ENCODE peak calls at places on chromosome 4, in four cellular contexts. H, P, A and F are unnamed samples.

GRCh38 chr4:84967292-84967651 is 782 bp upstream of the WDFY3 start:
- DNase-seq in P (no peak), H (no peak), A (no peak), F (no peak)

GRCh38 chr4:69524708-69525107 is 29.0 kb upstream of the UGT2B4 start:
- DNase-seq in P (no peak), H (no peak), A (no peak), F (no peak)

GRCh38 chr4:94590493-94590892 is 138.8 kb downstream of the PDLIM5 start:
- DNase-seq in A (no peak), H (no peak), P (no peak), F (no peak)

GRCh38 chr4:3338976-3339531 is 46.2 kb downstream of the RGS12 start:
- DNase-seq in H (no peak), P (no peak), A (no peak), F (no peak)

GRCh38 chr4:21656832-21657231 is 291.7 kb downstream of the KCNIP4 start:
- DNase-seq in H (no peak), A (no peak), P (peak), F (no peak)

GRCh38 chr4:148004228-148004813 is 272.4 kb downstream of the ARHGAP10 start:
- DNase-seq in A (no peak), P (no peak), H (no peak), F (no peak)

GRCh38 chr4:38400946-38401345 is 263.1 kb upstream of the KLF3 start:
- DNase-seq in H (no peak), P (no peak), A (no peak), F (no peak)

GRCh38 chr4:137909910-137910309 is 332.2 kb downstream of the SLC7A11 start:
- DNase-seq in P (no peak), A (no peak), H (peak), F (no peak)

GRCh38 chr4:185541251-185541671 is 6.0 kb upstream of the PDLIM3 start:
- DNase-seq in A (no peak), P (no peak), H (no peak), F (no peak)

GRCh38 chr4:26490111-26490979 is at the start of gene CCKAR:
- DNase-seq in H (no peak), A (no peak), P (no peak), F (no peak)

GRCh38 chr4:141654098-141654497 is 17.7 kb downstream of the IL15 start:
- DNase-seq in P (no peak), A (no peak), H (peak), F (no peak)

GRCh38 chr4:186074189-186074588 is 5.2 kb downstream of the TLR3 start:
- DNase-seq in A (no peak), H (no peak), P (no peak), F (no peak)

GRCh38 chr4:26330186-26330787 is 9.5 kb downstream of the RBPJ start:
- DNase-seq in P (peak), A (peak), H (no peak), F (no peak)

GRCh38 chr4:8307126-8307525 is 37.6 kb downstream of the HTRA3 start:
- DNase-seq in H (peak), A (no peak), P (no peak), F (no peak)

GRCh38 chr4:110625593-110626292 is 2.9 kb upstream of the PITX2 start:
- DNase-seq in P (no peak), A (no peak), H (no peak), F (no peak)

GRCh38 chr4:40976343-40976742 is 226.6 kb downstream of the NSUN7 start:
- DNase-seq in H (peak), P (peak), A (peak), F (no peak)

GRCh38 chr4:180486342-180486741 is 1756.9 kb upstream of the TENM3 start:
- DNase-seq in A (no peak), P (no peak), H (no peak), F (peak)

GRCh38 chr4:106287353-106287969 is 28.5 kb downstream of the TBCK start:
- DNase-seq in P (peak), A (no peak), H (no peak), F (no peak)

GRCh38 chr4:153179100-153179499 is 25.1 kb upstream of the TRIM2 start:
- DNase-seq in H (no peak), P (no peak), A (no peak), F (no peak)

GRCh38 chr4:182807841-182808548 is 109.2 kb downstream of the DCTD start:
- DNase-seq in H (peak), P (no peak), A (no peak), F (no peak)

GRCh38 chr4:182807346-182807745 is 109.8 kb downstream of the DCTD start:
- DNase-seq in H (no peak), P (no peak), A (no peak), F (no peak)

GRCh38 chr4:182806259-182807252 is 110.6 kb downstream of the DCTD start:
- DNase-seq in P (peak), H (peak), A (peak), F (no peak)

GRCh38 chr4:182804131-182804530 is 113.1 kb downstream of the DCTD start:
- DNase-seq in H (no peak), A (no peak), P (no peak), F (no peak)

GRCh38 chr4:182805606-182806149 is 111.5 kb downstream of the DCTD start:
- DNase-seq in P (no peak), H (no peak), A (no peak), F (no peak)
- TF ChIP-seq CREM in P (no peak), H (no peak), A (no peak), F (no peak)

GRCh38 chr4:142721187-142721586 is 124.9 kb downstream of the INPP4B start:
- DNase-seq in H (no peak), P (no peak), A (no peak), F (no peak)

GRCh38 chr4:142718981-142719380 is 127.1 kb downstream of the INPP4B start:
- DNase-seq in H (no peak), P (no peak), A (no peak), F (no peak)

GRCh38 chr4:142715727-142716126 is 130.4 kb downstream of the INPP4B start:
- DNase-seq in A (no peak), P (no peak), H (no peak), F (no peak)

DNA sequence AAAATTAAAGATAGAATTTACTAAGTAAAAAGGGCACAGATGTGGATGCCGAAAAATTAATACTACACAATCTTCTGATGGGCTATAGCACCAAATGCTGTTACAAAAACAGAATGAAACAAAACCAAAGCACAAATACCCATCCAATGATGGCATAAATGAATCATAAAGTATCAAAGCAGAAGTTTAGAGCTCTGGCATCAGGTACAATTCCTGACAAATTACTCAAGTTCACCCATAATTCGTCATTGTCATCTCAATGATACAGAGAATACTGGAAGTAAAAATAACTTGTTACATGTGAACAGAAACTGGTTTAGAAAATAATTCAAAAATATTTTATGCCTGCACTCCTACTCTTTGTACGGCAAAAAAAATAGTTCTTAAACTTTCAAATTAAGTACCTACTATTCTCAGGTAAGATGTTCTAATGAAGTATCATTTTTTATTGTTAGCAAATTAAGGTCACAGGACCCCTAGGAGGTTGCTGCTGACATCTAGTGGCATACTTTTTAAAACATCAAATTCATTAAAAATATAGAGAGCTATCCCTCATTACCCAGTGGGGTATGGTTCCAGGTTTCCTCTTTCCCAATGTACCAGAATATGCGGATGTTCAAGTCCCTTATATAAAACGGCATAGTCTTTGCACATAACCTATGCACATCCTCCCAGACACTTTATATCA is 126.1 kb downstream of the INPP4B start:
- DNase-seq in A (no peak), H (no peak), P (no peak), F (no peak)
- TF ChIP-seq CREM in A (no peak), H (no peak), P (no peak), F (no peak)

DNA sequence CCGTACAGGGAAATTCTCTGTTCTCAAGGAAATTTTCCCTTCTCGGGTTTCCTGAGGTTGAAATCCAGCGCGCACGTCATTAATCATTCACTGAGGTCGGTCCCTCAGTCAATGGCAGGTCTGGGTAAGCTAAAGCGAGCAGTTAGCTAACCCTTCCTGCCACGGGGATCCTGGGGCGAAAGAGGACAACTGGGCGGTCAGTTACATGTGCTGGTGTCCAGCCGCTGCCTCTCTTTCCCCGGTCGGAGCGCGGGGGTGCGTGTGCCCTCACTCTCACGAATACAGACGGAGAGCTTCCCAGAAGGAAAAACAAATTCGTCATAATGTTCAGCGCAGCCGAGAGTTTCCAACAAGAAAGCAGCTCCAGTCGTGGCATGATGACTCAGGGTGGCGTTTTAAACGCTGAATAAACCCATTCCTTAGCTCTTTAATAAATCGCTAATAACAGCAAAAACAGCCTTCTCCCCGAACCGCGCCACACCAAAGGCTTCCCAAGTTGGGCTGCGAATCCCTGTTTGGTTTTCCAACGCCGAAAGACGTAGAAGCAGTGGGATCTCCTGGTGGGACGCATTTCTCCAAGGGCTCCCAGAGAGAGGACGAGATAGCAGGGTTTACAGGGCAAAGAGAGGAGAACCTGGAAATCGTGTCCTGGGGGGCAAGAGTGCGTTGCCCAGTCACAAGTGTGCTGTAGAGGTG is 745 bp upstream of the FGF5 start:
- DNase-seq in H (no peak), P (no peak), A (peak), F (no peak)
- TF ChIP-seq CREM in H (no peak), P (no peak), A (no peak), F (no peak)

GRCh38 chr4:102429553-102429952 is 71.6 kb upstream of the NFKB1 start:
- DNase-seq in A (no peak), H (no peak), P (no peak), F (no peak)

GRCh38 chr4:102431608-102431961 is 69.6 kb upstream of the NFKB1 start:
- DNase-seq in H (no peak), P (no peak), A (no peak), F (no peak)

GRCh38 chr4:102427599-102427998 is 73.6 kb upstream of the NFKB1 start:
- DNase-seq in A (no peak), H (no peak), P (no peak), F (no peak)

GRCh38 chr4:102430511-102430910 is 70.6 kb upstream of the NFKB1 start:
- DNase-seq in A (no peak), P (no peak), H (no peak), F (no peak)
- TF ChIP-seq CREM in A (no peak), P (no peak), H (no peak), F (no peak)

GRCh38 chr4:98838977-98839618 is 89.8 kb downstream of the EIF4E start:
- DNase-seq in P (no peak), H (no peak), A (peak), F (no peak)
- TF ChIP-seq CREM in P (no peak), H (no peak), A (no peak), F (no peak)

DNA sequence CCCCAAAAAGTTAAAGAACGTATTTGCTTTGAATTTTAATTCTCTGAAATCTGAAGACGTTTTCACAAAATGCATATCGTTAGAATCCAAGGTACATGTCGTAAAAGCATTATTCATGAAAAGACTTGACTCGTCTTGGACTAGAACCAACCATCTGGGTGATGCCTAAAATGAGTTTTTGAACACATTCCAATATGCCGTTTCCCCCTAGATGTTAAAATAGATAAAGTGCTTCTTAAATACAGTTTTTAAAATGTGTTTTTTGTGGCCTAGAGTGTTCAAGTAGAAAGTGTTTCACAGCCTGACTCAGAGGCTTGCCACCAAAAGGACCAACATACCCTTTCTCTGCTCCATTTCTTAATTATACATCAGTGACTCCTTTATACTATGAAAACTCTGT is 48.6 kb downstream of the PRKG2 start:
- DNase-seq in A (no peak), H (no peak), P (no peak), F (no peak)
- TF ChIP-seq CREM in A (no peak), H (no peak), P (no peak), F (no peak)